ENCODE peak calls at places on chromosomes 16 and 17, in ten cellular contexts. W, K, Z, H, O, R, F, M, P and S are unnamed samples.

GRCh38 chr16:16150117-16150877 is 73.0 kb downstream of the ABCC6 start:
- DNase-seq in M (no peak), K (no peak), P (peak; percentile 56), F (no peak), W (no peak), Z (no peak), R (no peak), H (no peak), O (peak; percentile 60), S (no peak)

GRCh38 chr17:41464682-41465081 is 2.5 kb downstream of the KRT32 start:
- DNase-seq in P (peak; percentile 90), O (peak; percentile 51), F (no peak), H (no peak), Z (no peak), K (peak; percentile 34), W (no peak), R (no peak), M (no peak), S (no peak)

GRCh38 chr17:18181358-18181757 is 2.3 kb upstream of the ALKBH5 start:
- DNase-seq in O (peak; percentile 65), W (no peak), Z (no peak), H (no peak), M (no peak), P (peak; percentile 76), F (no peak), R (no peak), K (no peak), S (no peak)

GRCh38 chr17:67655478-67656148 is 62.1 kb upstream of the NOL11 start:
- DNase-seq in K (no peak), H (no peak), W (no peak), P (no peak), R (no peak), M (no peak), O (no peak), F (no peak), Z (no peak), S (no peak)

GRCh38 chr16:85309656-85310587 is 197.7 kb upstream of the CIBAR2 start:
- DNase-seq in F (no peak), K (no peak), H (no peak), W (peak; percentile 61), R (peak; percentile 13), O (peak; percentile 56), Z (no peak), M (peak; percentile 0), P (no peak), S (peak; percentile 81)

GRCh38 chr17:29645516-29646051 is 22.9 kb upstream of the CORO6 start:
- DNase-seq in H (no peak), W (no peak), K (no peak), M (no peak), Z (no peak), R (no peak), O (peak; percentile 91), F (no peak), P (peak; percentile 86), S (no peak)

GRCh38 chr16:63663155-63663554 is 1458.7 kb downstream of the CDH11 start:
- DNase-seq in P (no peak), K (no peak), F (no peak), M (no peak), W (no peak), H (no peak), R (no peak), Z (no peak), O (no peak), S (no peak)

GRCh38 chr17:80600586-80600985 is 55.9 kb downstream of the RPTOR start:
- DNase-seq in R (no peak), M (no peak), F (no peak), O (no peak), P (no peak), K (no peak), H (no peak), Z (no peak), W (no peak), S (no peak)

GRCh38 chr17:10526517-10526916 is 8.2 kb upstream of the MYH1 start:
- DNase-seq in F (no peak), M (no peak), K (no peak), R (no peak), W (no peak), Z (no peak), O (no peak), H (no peak), P (no peak), S (no peak)

GRCh38 chr17:760371-760770 is 8.3 kb upstream of the GEMIN4 start:
- DNase-seq in P (no peak), Z (no peak), W (no peak), O (no peak), R (no peak), H (no peak), K (no peak), M (no peak), F (no peak), S (no peak)

GRCh38 chr17:8315740-8316217 is 5.7 kb downstream of the ARHGEF15 start:
- DNase-seq in F (no peak), O (no peak), Z (no peak), W (peak; percentile 78), P (no peak), H (no peak), K (no peak), M (no peak), R (no peak), S (no peak)

GRCh38 chr17:42304187-42305030 is 16.1 kb downstream of the STAT5A start:
- DNase-seq in H (no peak), K (no peak), Z (no peak), R (no peak), O (no peak), W (no peak), P (no peak), M (no peak), F (no peak), S (no peak)

GRCh38 chr16:81158964-81159363 is 62.8 kb upstream of the GCSH start:
- DNase-seq in M (no peak), R (no peak), K (no peak), F (no peak), H (no peak), P (no peak), W (no peak), O (no peak), Z (no peak), S (no peak)

GRCh38 chr17:8109669-8110455 is 8.5 kb downstream of the ALOXE3 start:
- DNase-seq in Z (peak; percentile 68), R (peak; percentile 83), K (no peak), F (peak; percentile 87), P (peak; percentile 33), M (peak; percentile 74), O (no peak), W (peak; percentile 92), H (peak; percentile 87), S (peak; percentile 89)

GRCh38 chr17:39156491-39156890 is 5.1 kb upstream of the PLXDC1 start:
- DNase-seq in Z (no peak), P (no peak), K (no peak), H (no peak), O (no peak), F (no peak), M (no peak), W (no peak), R (no peak), S (no peak)